ENCODE peak calls at places on chromosomes 2 and 18, in four cellular contexts. One of them, this sample, is unnamed.

GRCh38 chr2:56376699-56377665 is 193.2 kb downstream of the CCDC85A start:
- DNase-seq in foreskin keratinocyte: peak; percentile 39
- DNase-seq in endothelial cell: no peak
- DNase-seq in AG04449: no peak
- DNase-seq in this sample: no peak

GRCh38 chr2:231727621-231728020 is 19.3 kb downstream of the PTMA start:
- DNase-seq in AG04449: no peak
- DNase-seq in foreskin keratinocyte: no peak
- DNase-seq in endothelial cell: no peak
- DNase-seq in this sample: no peak

GRCh38 chr2:71782323-71782722 is 329.0 kb downstream of the DYSF start:
- DNase-seq in foreskin keratinocyte: no peak
- DNase-seq in endothelial cell: no peak
- DNase-seq in AG04449: no peak
- DNase-seq in this sample: no peak

GRCh38 chr18:38174173-38174572 is 608.6 kb upstream of the CELF4 start:
- DNase-seq in AG04449: no peak
- DNase-seq in endothelial cell: no peak
- DNase-seq in foreskin keratinocyte: no peak
- DNase-seq in this sample: no peak

GRCh38 chr2:42249284-42249683 is 80.1 kb downstream of the EML4 start:
- DNase-seq in foreskin keratinocyte: no peak
- DNase-seq in AG04449: no peak
- DNase-seq in endothelial cell: no peak
- DNase-seq in this sample: no peak

GRCh38 chr2:10918661-10919414 is 7.1 kb downstream of the KCNF1 start:
- DNase-seq in AG04449: no peak
- DNase-seq in foreskin keratinocyte: no peak
- DNase-seq in endothelial cell: no peak
- DNase-seq in this sample: no peak

GRCh38 chr18:27185025-27185763 is at the start of gene CHST9:
- DNase-seq in AG04449: no peak
- DNase-seq in endothelial cell: peak; percentile 50
- DNase-seq in foreskin keratinocyte: no peak
- DNase-seq in this sample: no peak

GRCh38 chr2:16709769-16710168 is 44.1 kb upstream of the CYRIA start:
- DNase-seq in endothelial cell: no peak
- DNase-seq in AG04449: no peak
- DNase-seq in foreskin keratinocyte: no peak
- DNase-seq in this sample: no peak

GRCh38 chr2:127576433-127577207 is 41.1 kb downstream of the MYO7B start:
- DNase-seq in AG04449: peak; percentile 26
- DNase-seq in endothelial cell: no peak
- DNase-seq in foreskin keratinocyte: peak; percentile 62
- DNase-seq in this sample: peak; percentile 38

GRCh38 chr18:73446502-73446901 is 578.7 kb upstream of the NETO1 start:
- DNase-seq in foreskin keratinocyte: peak; percentile 44
- DNase-seq in AG04449: no peak
- DNase-seq in endothelial cell: no peak
- DNase-seq in this sample: no peak

GRCh38 chr18:31429623-31430022 is 17.9 kb upstream of the DSG3 start:
- DNase-seq in AG04449: no peak
- DNase-seq in endothelial cell: no peak
- DNase-seq in foreskin keratinocyte: peak; percentile 69
- DNase-seq in this sample: no peak

GRCh38 chr2:95331606-95332005 is 34.5 kb downstream of the KCNIP3 start:
- DNase-seq in endothelial cell: no peak
- DNase-seq in AG04449: no peak
- DNase-seq in foreskin keratinocyte: no peak
- DNase-seq in this sample: no peak

GRCh38 chr2:80525152-80525551 is 220.6 kb upstream of the LRRTM1 start:
- DNase-seq in AG04449: no peak
- DNase-seq in endothelial cell: no peak
- DNase-seq in foreskin keratinocyte: no peak
- DNase-seq in this sample: no peak

GRCh38 chr2:61255580-61256437 is 93.8 kb downstream of the C2orf74 start:
- DNase-seq in endothelial cell: no peak
- DNase-seq in AG04449: peak; percentile 65
- DNase-seq in foreskin keratinocyte: peak; percentile 87
- DNase-seq in this sample: peak; percentile 32

GRCh38 chr18:40413160-40413559 is 1541.9 kb upstream of the PIK3C3 start:
- DNase-seq in AG04449: no peak
- DNase-seq in endothelial cell: peak; percentile 56
- DNase-seq in foreskin keratinocyte: peak; percentile 47
- DNase-seq in this sample: no peak

GRCh38 chr2:227394403-227394802 is 6.7 kb upstream of the SCYGR1 start:
- DNase-seq in foreskin keratinocyte: no peak
- DNase-seq in AG04449: no peak
- DNase-seq in endothelial cell: no peak
- DNase-seq in this sample: no peak

GRCh38 chr2:54570925-54571694 is 115.0 kb downstream of the SPTBN1 start:
- DNase-seq in AG04449: no peak
- DNase-seq in endothelial cell: no peak
- DNase-seq in foreskin keratinocyte: peak; percentile 91
- DNase-seq in this sample: peak; percentile 71

GRCh38 chr2:157441072-157441454 is 2.8 kb downstream of the CYTIP start:
- DNase-seq in endothelial cell: no peak
- DNase-seq in foreskin keratinocyte: no peak
- DNase-seq in AG04449: no peak
- DNase-seq in this sample: no peak

GRCh38 chr2:128250409-128251025 is 68.2 kb downstream of the HS6ST1 start:
- DNase-seq in foreskin keratinocyte: no peak
- DNase-seq in AG04449: no peak
- DNase-seq in endothelial cell: no peak
- DNase-seq in this sample: no peak

GRCh38 chr2:128638311-128638710 is 319.6 kb upstream of the HS6ST1 start:
- DNase-seq in AG04449: no peak
- DNase-seq in foreskin keratinocyte: no peak
- DNase-seq in endothelial cell: no peak
- DNase-seq in this sample: no peak

GRCh38 chr2:217889656-217890055 is 113.1 kb downstream of the TNS1 start:
- DNase-seq in foreskin keratinocyte: no peak
- DNase-seq in endothelial cell: no peak
- DNase-seq in AG04449: no peak
- DNase-seq in this sample: no peak

GRCh38 chr2:160408575-160409291 is 84.9 kb downstream of the RBMS1 start:
- DNase-seq in AG04449: no peak
- DNase-seq in endothelial cell: peak; percentile 38
- DNase-seq in foreskin keratinocyte: no peak
- DNase-seq in this sample: no peak

GRCh38 chr18:49006641-49007136 is 55.9 kb upstream of the SMAD7 start:
- DNase-seq in AG04449: no peak
- DNase-seq in foreskin keratinocyte: peak; percentile 68
- DNase-seq in endothelial cell: no peak
- DNase-seq in this sample: no peak

GRCh38 chr2:129369437-129369836 is 610.0 kb upstream of the RAB6C start:
- DNase-seq in foreskin keratinocyte: no peak
- DNase-seq in AG04449: no peak
- DNase-seq in endothelial cell: no peak
- DNase-seq in this sample: no peak

GRCh38 chr2:159873136-159873728 is 75.2 kb upstream of the CD302 start:
- DNase-seq in AG04449: no peak
- DNase-seq in foreskin keratinocyte: no peak
- DNase-seq in endothelial cell: no peak
- DNase-seq in this sample: no peak

GRCh38 chr2:157172866-157173578 is 84.5 kb upstream of the GALNT5 start:
- DNase-seq in foreskin keratinocyte: no peak
- DNase-seq in AG04449: no peak
- DNase-seq in endothelial cell: no peak
- DNase-seq in this sample: no peak

GRCh38 chr2:33602216-33602830 is 3.2 kb upstream of the FAM98A start:
- DNase-seq in endothelial cell: no peak
- DNase-seq in AG04449: peak; percentile 41
- DNase-seq in foreskin keratinocyte: no peak
- DNase-seq in this sample: no peak

GRCh38 chr18:59514193-59514592 is 155.1 kb upstream of the LMAN1 start:
- DNase-seq in AG04449: peak; percentile 28
- DNase-seq in endothelial cell: peak; percentile 41
- DNase-seq in foreskin keratinocyte: no peak
- DNase-seq in this sample: peak; percentile 79

GRCh38 chr2:54773838-54774237 is 50.4 kb downstream of the EML6 start:
- DNase-seq in endothelial cell: no peak
- DNase-seq in foreskin keratinocyte: no peak
- DNase-seq in AG04449: no peak
- DNase-seq in this sample: no peak

GRCh38 chr2:1755436-1756191 is 11.3 kb upstream of the PXDN start:
- DNase-seq in endothelial cell: no peak
- DNase-seq in foreskin keratinocyte: no peak
- DNase-seq in AG04449: no peak
- DNase-seq in this sample: no peak

GRCh38 chr2:119011162-119011909 is 69.3 kb downstream of the MARCO start:
- DNase-seq in endothelial cell: peak; percentile 86
- DNase-seq in AG04449: no peak
- DNase-seq in foreskin keratinocyte: no peak
- DNase-seq in this sample: peak; percentile 3

GRCh38 chr2:96391153-96391827 is 55.7 kb downstream of the NCAPH start:
- DNase-seq in endothelial cell: no peak
- DNase-seq in foreskin keratinocyte: no peak
- DNase-seq in AG04449: no peak
- DNase-seq in this sample: no peak
- TF ChIP-seq CTCF in endothelial cell: no peak
- TF ChIP-seq CTCF in foreskin keratinocyte: no peak
- TF ChIP-seq CTCF in AG04449: no peak
- TF ChIP-seq CTCF in this sample: no peak

DNA sequence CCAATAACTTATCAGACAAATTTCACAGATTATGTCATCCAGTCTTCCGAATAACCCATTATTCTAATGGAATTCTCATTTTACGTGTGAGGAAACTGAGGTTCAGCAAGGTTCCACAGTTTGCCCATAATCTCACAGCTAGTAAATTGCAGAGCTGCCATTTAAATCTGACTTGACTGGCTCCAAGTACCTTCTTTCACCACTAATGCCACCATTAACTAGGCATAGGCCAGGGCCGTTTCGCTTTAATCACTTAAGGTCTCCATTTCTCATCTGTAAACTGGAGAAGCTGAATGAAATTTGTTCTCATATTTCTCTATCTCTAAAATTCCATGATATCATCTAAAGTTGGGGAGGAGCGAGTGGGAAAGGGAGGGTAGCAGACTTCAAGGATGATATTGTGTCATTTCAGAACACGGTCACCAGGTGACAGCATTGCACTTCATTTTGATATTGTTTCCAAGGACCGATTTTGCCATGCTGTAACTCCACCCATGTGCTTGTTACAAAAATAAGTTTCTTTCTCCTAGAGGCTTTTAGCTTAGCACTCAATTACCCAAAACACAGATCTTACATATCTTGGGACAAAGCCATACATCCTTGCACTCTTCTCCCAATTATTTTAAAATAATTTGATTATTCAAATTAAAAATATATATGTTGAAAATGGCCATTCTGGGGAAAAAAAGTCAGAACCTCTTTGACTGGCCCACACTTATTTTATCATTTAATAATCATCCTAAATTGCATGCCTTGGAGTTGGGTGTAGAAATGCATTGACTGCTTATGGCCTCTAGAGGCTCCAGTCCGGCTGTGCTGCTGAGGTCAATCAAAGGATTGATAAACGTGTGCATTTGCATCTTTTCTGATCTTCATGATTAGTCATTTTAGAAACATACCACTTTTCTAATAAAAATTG is 123.8 kb downstream of the AKAIN1 start:
- DNase-seq in foreskin keratinocyte: peak; percentile 29
- DNase-seq in endothelial cell: peak; percentile 51
- DNase-seq in AG04449: no peak
- DNase-seq in this sample: no peak
- TF ChIP-seq CTCF in foreskin keratinocyte: peak; percentile 66
- TF ChIP-seq CTCF in endothelial cell: peak; percentile 69
- TF ChIP-seq CTCF in AG04449: peak; percentile 10
- TF ChIP-seq CTCF in this sample: peak; percentile 22

GRCh38 chr2:210519594-210519993 is 36.8 kb upstream of the CPS1 start:
- DNase-seq in endothelial cell: no peak
- DNase-seq in foreskin keratinocyte: no peak
- DNase-seq in AG04449: no peak
- DNase-seq in this sample: no peak

GRCh38 chr2:210523650-210524289 is 32.6 kb upstream of the CPS1 start:
- DNase-seq in AG04449: no peak
- DNase-seq in foreskin keratinocyte: no peak
- DNase-seq in endothelial cell: no peak
- DNase-seq in this sample: no peak

GRCh38 chr2:210527286-210527685 is 29.1 kb upstream of the CPS1 start:
- DNase-seq in AG04449: no peak
- DNase-seq in foreskin keratinocyte: no peak
- DNase-seq in endothelial cell: no peak
- DNase-seq in this sample: no peak

GRCh38 chr2:210524533-210524932 is 31.9 kb upstream of the CPS1 start:
- DNase-seq in AG04449: no peak
- DNase-seq in foreskin keratinocyte: no peak
- DNase-seq in endothelial cell: no peak
- DNase-seq in this sample: no peak

DNA sequence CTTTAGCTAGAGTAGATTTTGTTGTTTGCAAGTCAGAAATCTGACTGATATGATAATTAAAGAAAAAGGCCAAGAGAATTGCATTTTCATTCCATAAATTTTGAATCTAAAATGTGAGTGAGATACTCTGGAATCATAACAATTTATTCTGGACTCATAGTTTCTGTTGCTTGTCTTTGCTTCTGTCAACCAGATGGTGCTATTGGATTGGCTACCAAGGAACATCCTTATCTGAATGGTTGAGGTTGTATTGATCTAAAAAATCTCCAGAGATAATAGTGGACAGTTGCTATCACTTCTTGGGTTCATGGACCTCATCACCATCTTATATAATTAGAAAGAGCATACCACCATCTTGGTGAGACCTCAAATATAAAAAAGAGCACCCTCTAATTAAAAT is 34.0 kb upstream of the CPS1 start:
- DNase-seq in endothelial cell: no peak
- DNase-seq in foreskin keratinocyte: no peak
- DNase-seq in AG04449: no peak
- DNase-seq in this sample: no peak
- TF ChIP-seq CTCF in endothelial cell: no peak
- TF ChIP-seq CTCF in foreskin keratinocyte: no peak
- TF ChIP-seq CTCF in AG04449: no peak
- TF ChIP-seq CTCF in this sample: no peak

GRCh38 chr2:238415036-238415764 is 11.5 kb upstream of the ASB1 start:
- DNase-seq in foreskin keratinocyte: peak; percentile 30
- DNase-seq in endothelial cell: no peak
- DNase-seq in AG04449: no peak
- DNase-seq in this sample: no peak
- TF ChIP-seq CTCF in foreskin keratinocyte: no peak
- TF ChIP-seq CTCF in endothelial cell: no peak
- TF ChIP-seq CTCF in AG04449: no peak
- TF ChIP-seq CTCF in this sample: no peak

GRCh38 chr2:64978514-64979268 is 10.5 kb upstream of the SLC1A4 start:
- DNase-seq in foreskin keratinocyte: peak; percentile 29
- DNase-seq in endothelial cell: no peak
- DNase-seq in AG04449: no peak
- DNase-seq in this sample: no peak
- TF ChIP-seq CTCF in foreskin keratinocyte: peak; percentile 29
- TF ChIP-seq CTCF in endothelial cell: peak; percentile 11
- TF ChIP-seq CTCF in AG04449: no peak
- TF ChIP-seq CTCF in this sample: no peak